ENCODE peak calls at places on chromosomes 3 and 15, in six cellular contexts. T is islet precursor cell; M is glutamatergic neuron; B is CD4-positive, CD25-positive, alpha-beta regulatory T cell; U is choroid plexus epithelial cell; D is mesothelial cell of epicardium. Q is an unnamed sample.
A peak's percentile ranks its signal among the peaks of the same experiment; 100 is the strongest.

GRCh38 chr3:74897006-74897405 is 282.5 kb upstream of the CNTN3 start:
- DNase-seq in T (no peak), M (no peak), B (no peak), U (peak; percentile 15), D (no peak), Q (no peak)

GRCh38 chr15:25181290-25182097 is 226.7 kb downstream of the SNRPN start:
- DNase-seq in T (peak; percentile 28), M (peak; percentile 2), B (no peak), U (no peak), D (peak; percentile 11), Q (no peak)

GRCh38 chr15:64478863-64479262 is 18.5 kb downstream of the ZNF609 start:
- DNase-seq in T (no peak), M (no peak), B (no peak), U (peak; percentile 69), D (no peak), Q (peak; percentile 26)

GRCh38 chr3:14216257-14217048 is 37.8 kb downstream of the LSM3 start:
- DNase-seq in T (peak; percentile 75), M (peak; percentile 68), B (peak; percentile 28), U (peak; percentile 88), D (no peak), Q (no peak)

GRCh38 chr3:4825572-4826236 is 153.5 kb upstream of the BHLHE40 start:
- DNase-seq in T (peak; percentile 76), M (no peak), B (peak; percentile 88), U (no peak), D (no peak), Q (no peak)

GRCh38 chr15:76340802-76341365 is 4.3 kb downstream of the ISL2 start:
- DNase-seq in T (peak; percentile 81), M (peak; percentile 56), B (peak; percentile 62), U (no peak), D (peak; percentile 45), Q (no peak)

GRCh38 chr3:171936231-171936841 is 93.2 kb downstream of the TMEM212 start:
- DNase-seq in T (peak; percentile 61), M (no peak), B (no peak), U (peak; percentile 95), D (no peak), Q (no peak)

GRCh38 chr3:130491431-130491830 is 25.5 kb upstream of the COL6A6 start:
- DNase-seq in T (peak; percentile 61), M (no peak), B (no peak), U (no peak), D (peak; percentile 43), Q (no peak)

GRCh38 chr3:159458010-159458409 is 530.6 kb upstream of the IL12A start:
- DNase-seq in T (peak; percentile 72), M (no peak), B (no peak), U (peak; percentile 94), D (peak; percentile 39), Q (peak; percentile 93)

GRCh38 chr3:58260261-58260731 is 22.7 kb downstream of the ABHD6 start:
- DNase-seq in T (peak; percentile 56), M (no peak), B (peak; percentile 46), U (peak; percentile 57), D (no peak), Q (peak; percentile 38)

GRCh38 chr3:122975924-122976293 is 51.7 kb downstream of the SEMA5B start:
- DNase-seq in T (no peak), M (no peak), B (peak; percentile 46), U (no peak), D (no peak), Q (no peak)

GRCh38 chr15:71743861-71744382 is 66.4 kb upstream of the NR2E3 start:
- DNase-seq in T (no peak), M (peak; percentile 61), B (peak; percentile 54), U (peak; percentile 82), D (peak; percentile 54), Q (no peak)

GRCh38 chr3:46998852-46999515 is 19.5 kb downstream of the NBEAL2 start:
- DNase-seq in T (no peak), M (peak; percentile 23), B (no peak), U (no peak), D (no peak), Q (no peak)

GRCh38 chr3:169996063-169996462 is 29.5 kb downstream of the SEC62 start:
- DNase-seq in T (no peak), M (no peak), B (no peak), U (no peak), D (no peak), Q (no peak)

GRCh38 chr3:111768571-111769100 is 90.4 kb upstream of the PHLDB2 start:
- DNase-seq in T (peak; percentile 63), M (no peak), B (no peak), U (peak; percentile 84), D (no peak), Q (peak; percentile 62)

GRCh38 chr3:50336452-50337174 is 4.0 kb downstream of the RASSF1 start:
- DNase-seq in T (no peak), M (no peak), B (no peak), U (peak; percentile 44), D (no peak), Q (no peak)

GRCh38 chr3:25536668-25537331 is 108.7 kb downstream of the RARB start:
- DNase-seq in T (no peak), M (no peak), B (no peak), U (peak; percentile 74), D (no peak), Q (no peak)

GRCh38 chr3:160130950-160131349 is 94.3 kb upstream of the C3orf80 start:
- DNase-seq in T (no peak), M (no peak), B (no peak), U (peak; percentile 74), D (no peak), Q (peak; percentile 34)

GRCh38 chr3:36227982-36228381 is 152.3 kb upstream of the STAC start:
- DNase-seq in T (peak; percentile 53), M (peak; percentile 36), B (no peak), U (peak; percentile 7), D (no peak), Q (no peak)

GRCh38 chr3:57278237-57278636 is 14.2 kb downstream of the ASB14 start:
- DNase-seq in T (no peak), M (no peak), B (no peak), U (no peak), D (no peak), Q (no peak)

GRCh38 chr3:58422756-58423324 is 10.8 kb downstream of the PDHB start:
- DNase-seq in T (peak; percentile 46), M (no peak), B (no peak), U (peak; percentile 74), D (no peak), Q (no peak)

GRCh38 chr3:139353920-139354556 is 10.2 kb downstream of the MRPS22 start:
- DNase-seq in T (peak; percentile 61), M (peak; percentile 49), B (no peak), U (peak; percentile 85), D (no peak), Q (peak; percentile 7)

GRCh38 chr15:97030251-97030650 is 699.8 kb downstream of the NR2F2 start:
- DNase-seq in T (no peak), M (no peak), B (no peak), U (no peak), D (no peak), Q (no peak)

GRCh38 chr3:111735271-111735758 is 123.8 kb upstream of the PHLDB2 start:
- DNase-seq in T (peak; percentile 87), M (no peak), B (no peak), U (peak; percentile 91), D (no peak), Q (peak; percentile 93)

GRCh38 chr15:52100807-52101206 is 11.8 kb downstream of the BCL2L10 start:
- DNase-seq in T (peak; percentile 78), M (no peak), B (no peak), U (peak; percentile 98), D (no peak), Q (peak; percentile 70)

GRCh38 chr3:42698216-42698910 is 4.2 kb downstream of the HHATL start:
- DNase-seq in T (peak; percentile 42), M (no peak), B (no peak), U (no peak), D (no peak), Q (no peak)

GRCh38 chr15:48309740-48310139 is 21.5 kb upstream of the DUT start:
- DNase-seq in T (no peak), M (no peak), B (no peak), U (no peak), D (no peak), Q (no peak)

GRCh38 chr3:155739154-155739553 is 5.7 kb downstream of the PLCH1 start:
- DNase-seq in T (no peak), M (no peak), B (no peak), U (peak; percentile 31), D (no peak), Q (no peak)

GRCh38 chr3:177062052-177062732 is 135.1 kb downstream of the TBL1XR1 start:
- DNase-seq in T (no peak), M (no peak), B (no peak), U (no peak), D (no peak), Q (no peak)

GRCh38 chr15:25406846-25407245 is 32.0 kb downstream of the UBE3A start:
- DNase-seq in T (no peak), M (no peak), B (no peak), U (no peak), D (no peak), Q (no peak)

GRCh38 chr3:194139085-194139976 is 3.4 kb downstream of the HES1 start:
- DNase-seq in T (peak; percentile 91), M (no peak), B (no peak), U (peak; percentile 79), D (peak; percentile 49), Q (no peak)

GRCh38 chr3:105904683-105905320 is 36.0 kb upstream of the CBLB start:
- DNase-seq in T (no peak), M (no peak), B (no peak), U (peak; percentile 43), D (no peak), Q (no peak)

GRCh38 chr3:4977001-4977888 is 2.0 kb upstream of the BHLHE40 start:
- DNase-seq in T (peak; percentile 96), M (no peak), B (peak; percentile 69), U (peak; percentile 93), D (no peak), Q (no peak)

GRCh38 chr3:94032187-94032586 is 3.8 kb upstream of the STX19 start:
- DNase-seq in T (no peak), M (no peak), B (no peak), U (peak; percentile 6), D (no peak), Q (peak; percentile 41)

GRCh38 chr15:26235148-26235769 is 372.1 kb upstream of the ATP10A start:
- DNase-seq in T (no peak), M (peak; percentile 69), B (no peak), U (no peak), D (no peak), Q (no peak)

Q was measured in AG04449.